ENCODE peak calls at places on chromosomes 7 and 10, in eight cellular contexts. B is GM06990; A is tibial artery; X is uterus; W is SK-N-SH; T is effector memory CD4-positive, alpha-beta T cell; E is PC-3; Z is left ventricle myocardium inferior. F is an unnamed sample.

GRCh38 chr7:44259547-44260457 is 59.0 kb downstream of the YKT6 start:
- DNase-seq in B (no peak), A (peak; percentile 82), X (peak; percentile 69), W (no peak), T (no peak), E (peak; percentile 87), Z (peak; percentile 57), F (no peak)

GRCh38 chr7:134669845-134670373 is 23.3 kb downstream of the BPGM start:
- DNase-seq in B (peak; percentile 10), A (peak; percentile 55), X (peak; percentile 38), W (peak; percentile 67), T (peak; percentile 81), E (peak; percentile 94), Z (no peak), F (no peak)

GRCh38 chr7:155343150-155343549 is 45.5 kb downstream of the INSIG1 start:
- DNase-seq in B (no peak), A (no peak), X (no peak), W (no peak), T (no peak), E (no peak), Z (no peak), F (peak; percentile 31)

GRCh38 chr7:101676062-101676461 is 47.0 kb upstream of the MYL10 start:
- DNase-seq in B (no peak), A (no peak), X (no peak), W (peak; percentile 77), T (no peak), E (no peak), Z (no peak), F (peak; percentile 25)

GRCh38 chr7:141228482-141228881 is 154.6 kb downstream of the TMEM178B start:
- DNase-seq in B (no peak), A (no peak), X (no peak), W (no peak), T (no peak), E (no peak), Z (no peak), F (no peak)

GRCh38 chr7:98354052-98354451 is 46.8 kb downstream of the BAIAP2L1 start:
- DNase-seq in B (no peak), A (no peak), X (no peak), W (no peak), T (no peak), E (peak; percentile 31), Z (no peak), F (no peak)

GRCh38 chr10:576130-576465 is 113.4 kb downstream of the DIP2C start:
- DNase-seq in B (no peak), A (peak; percentile 33), X (no peak), W (no peak), T (no peak), E (no peak), Z (no peak), F (no peak)

GRCh38 chr10:49207936-49208482 is 19.8 kb upstream of the TMEM273 start:
- DNase-seq in B (no peak), A (no peak), X (no peak), W (no peak), T (no peak), E (no peak), Z (no peak), F (no peak)

GRCh38 chr10:43037942-43038782 is 38.7 kb upstream of the RET start:
- DNase-seq in B (no peak), A (no peak), X (peak; percentile 3), W (peak; percentile 29), T (no peak), E (no peak), Z (no peak), F (peak; percentile 39)

GRCh38 chr7:117963278-117964184 is 90.3 kb upstream of the CTTNBP2 start:
- DNase-seq in B (no peak), A (no peak), X (peak; percentile 52), W (no peak), T (no peak), E (no peak), Z (no peak), F (peak; percentile 8)

GRCh38 chr10:546971-547590 is 142.4 kb downstream of the DIP2C start:
- DNase-seq in B (no peak), A (no peak), X (no peak), W (peak; percentile 62), T (no peak), E (peak; percentile 81), Z (no peak), F (peak; percentile 83)

GRCh38 chr10:80407836-80408197 is 534 bp upstream of the PRXL2A start:
- DNase-seq in B (peak; percentile 26), A (no peak), X (no peak), W (peak; percentile 65), T (no peak), E (no peak), Z (no peak), F (peak; percentile 69)

GRCh38 chr10:5297466-5297865 is 67.3 kb upstream of the UCN3 start:
- DNase-seq in B (no peak), A (peak; percentile 65), X (no peak), W (no peak), T (no peak), E (no peak), Z (peak; percentile 30), F (peak; percentile 33)

GRCh38 chr10:99534456-99534938 is 1.8 kb downstream of the NKX2-3 start:
- DNase-seq in B (no peak), A (no peak), X (no peak), W (no peak), T (no peak), E (no peak), Z (no peak), F (no peak)

GRCh38 chr10:99533496-99534455 is 1.0 kb downstream of the NKX2-3 start:
- DNase-seq in B (no peak), A (no peak), X (no peak), W (peak; percentile 18), T (no peak), E (no peak), Z (no peak), F (peak; percentile 43)

GRCh38 chr10:99536400-99537254 is 3.9 kb downstream of the NKX2-3 start:
- DNase-seq in B (no peak), A (no peak), X (no peak), W (peak; percentile 71), T (no peak), E (no peak), Z (no peak), F (peak; percentile 82)

GRCh38 chr10:99535764-99536399 is 3.1 kb downstream of the NKX2-3 start:
- DNase-seq in B (no peak), A (no peak), X (no peak), W (peak; percentile 39), T (no peak), E (no peak), Z (no peak), F (peak; percentile 77)

DNA sequence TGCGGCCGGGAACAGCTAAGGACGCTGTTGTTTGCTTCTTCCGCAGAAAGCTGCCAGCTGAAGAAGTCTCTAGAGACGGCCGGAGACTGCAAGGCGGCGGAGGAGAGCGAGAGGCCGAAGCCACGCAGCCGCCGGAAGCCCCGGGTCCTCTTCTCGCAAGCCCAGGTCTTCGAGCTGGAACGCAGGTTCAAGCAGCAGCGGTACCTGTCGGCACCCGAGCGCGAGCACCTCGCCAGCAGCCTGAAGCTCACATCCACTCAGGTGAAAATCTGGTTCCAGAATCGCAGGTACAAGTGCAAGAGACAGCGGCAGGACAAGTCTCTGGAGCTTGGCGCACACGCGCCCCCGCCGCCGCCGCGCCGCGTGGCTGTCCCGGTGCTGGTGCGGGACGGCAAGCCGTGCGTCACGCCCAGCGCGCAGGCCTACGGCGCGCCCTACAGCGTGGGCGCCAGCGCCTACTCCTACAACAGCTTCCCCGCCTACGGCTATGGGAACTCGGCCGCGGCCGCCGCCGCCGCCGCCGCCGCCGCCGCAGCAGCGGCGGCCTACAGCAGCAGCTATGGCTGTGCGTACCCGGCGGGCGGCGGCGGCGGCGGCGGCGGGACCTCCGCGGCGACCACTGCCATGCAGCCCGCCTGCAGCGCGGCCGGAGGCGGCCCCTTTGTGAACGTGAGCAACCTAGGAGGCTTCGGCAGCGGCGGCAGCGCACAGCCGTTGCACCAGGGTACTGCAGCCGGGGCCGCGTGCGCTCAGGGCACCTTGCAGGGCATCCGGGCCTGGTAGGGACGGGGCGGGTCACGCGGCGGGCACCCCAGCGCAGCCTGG is 2.4 kb downstream of the NKX2-3 start:
- DNase-seq in B (peak; percentile 50), A (no peak), X (no peak), W (peak; percentile 66), T (no peak), E (peak; percentile 52), Z (no peak), F (peak; percentile 69)
- H3K4me3 ChIP-seq in B (peak overlapping the region; percentile 18), A (peak overlapping the region; percentile 22), X (no peak overlapping the region), W (no peak overlapping the region), T (no peak overlapping the region), E (peak overlapping the region; percentile 68), Z (peak overlapping the region; percentile 56), F (no peak overlapping the region)

GRCh38 chr10:46042527-46042926 is 3.5 kb downstream of the MSMB start:
- DNase-seq in B (no peak), A (no peak), X (no peak), W (no peak), T (no peak), E (no peak), Z (no peak), F (no peak)

GRCh38 chr10:46052057-46052790 is 6.2 kb upstream of the MSMB start:
- DNase-seq in B (no peak), A (no peak), X (no peak), W (no peak), T (no peak), E (peak; percentile 33), Z (no peak), F (no peak)

GRCh38 chr10:46050956-46051355 is 4.9 kb upstream of the MSMB start:
- DNase-seq in B (no peak), A (no peak), X (no peak), W (no peak), T (no peak), E (no peak), Z (no peak), F (no peak)

GRCh38 chr10:46048152-46048551 is 2.1 kb upstream of the MSMB start:
- DNase-seq in B (no peak), A (no peak), X (no peak), W (no peak), T (no peak), E (peak; percentile 4), Z (no peak), F (no peak)

DNA sequence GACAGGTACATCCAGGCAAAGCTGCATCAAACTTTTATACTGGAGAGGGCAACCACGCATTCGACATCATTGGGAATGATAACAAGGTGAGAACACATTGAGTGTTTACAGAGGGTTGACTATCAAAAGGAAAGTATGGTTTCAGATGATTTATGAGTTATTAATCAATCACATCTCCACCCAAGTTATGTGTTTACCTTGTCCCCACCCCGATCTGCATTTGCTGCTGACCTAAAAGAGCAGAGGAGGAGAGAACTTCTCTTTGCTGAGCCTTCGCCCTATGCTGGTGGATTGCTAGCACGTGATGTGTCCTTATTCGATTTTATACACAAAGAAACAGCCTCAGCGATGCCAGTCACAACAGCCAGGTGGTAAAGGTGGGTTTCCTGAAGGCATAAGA is at the start of gene MSMB:
- DNase-seq in B (no peak), A (no peak), X (no peak), W (no peak), T (no peak), E (no peak), Z (no peak), F (no peak)
- H3K36me3 ChIP-seq in B (no peaks in the 10 kb centered on the region), A (no peaks in the 10 kb centered on the region), X (no peaks in the 10 kb centered on the region), W (no peaks in the 10 kb centered on the region), T (no peaks in the 10 kb centered on the region), E (no peaks in the 10 kb centered on the region), Z (no peaks in the 10 kb centered on the region), F (no peaks in the 10 kb centered on the region)

GRCh38 chr10:103568505-103568904 is 75.0 kb downstream of the NEURL1 start:
- DNase-seq in B (no peak), A (no peak), X (no peak), W (no peak), T (no peak), E (no peak), Z (no peak), F (no peak)
- H3K27me3 ChIP-seq in B (peaks cover 1% of the 10 kb centered on the region), A (peaks cover 36% of the 10 kb centered on the region), X (no peaks in the 10 kb centered on the region), W (no peaks in the 10 kb centered on the region), T (no peaks in the 10 kb centered on the region), E (no peaks in the 10 kb centered on the region), Z (peaks cover 31% of the 10 kb centered on the region), F (no peaks in the 10 kb centered on the region)

GRCh38 chr7:96996111-96996936 is 9.0 kb upstream of the DLX6 start:
- DNase-seq in B (no peak), A (no peak), X (no peak), W (no peak), T (no peak), E (no peak), Z (no peak), F (peak; percentile 79)
- H3K4me3 ChIP-seq in B (no peak overlapping the region), A (no peak overlapping the region), X (no peak overlapping the region), W (no peak overlapping the region), T (no peak overlapping the region), E (no peak overlapping the region), Z (no peak overlapping the region), F (no peak overlapping the region)

F was measured in H7.